ENCODE peak calls at places on chromosomes 2 and 18, in six cellular contexts. I, U, G, H, A and P are unnamed samples.

GRCh38 chr2:234881413-234882241 is 70.2 kb upstream of the SH3BP4 start:
- DNase-seq in I (no peak), U (peak), G (peak), H (peak), A (peak), P (peak)

GRCh38 chr2:30164131-30164925 is 17.5 kb downstream of the YPEL5 start:
- DNase-seq in I (no peak), U (peak), G (no peak), H (no peak), A (no peak), P (no peak)

GRCh38 chr2:186503827-186504606 is 18.0 kb downstream of the ZC3H15 start:
- DNase-seq in I (no peak), U (peak), G (peak), H (peak), A (peak), P (peak)

GRCh38 chr2:149613712-149614111 is 26.1 kb upstream of the MMADHC start:
- DNase-seq in I (no peak), U (no peak), G (no peak), H (no peak), A (no peak), P (no peak)

GRCh38 chr18:57947117-57947516 is 96.9 kb upstream of the NEDD4L start:
- DNase-seq in I (no peak), U (no peak), G (no peak), H (no peak), A (no peak), P (no peak)

GRCh38 chr2:166239548-166239947 is 111.7 kb upstream of the SCN1A start:
- DNase-seq in I (no peak), U (peak), G (no peak), H (peak), A (no peak), P (no peak)

GRCh38 chr2:219252570-219252899 is 508 bp upstream of the TUBA4B start:
- DNase-seq in I (no peak), U (no peak), G (no peak), H (no peak), A (no peak), P (no peak)

GRCh38 chr18:47964086-47964485 is 33.6 kb upstream of the SMAD2 start:
- DNase-seq in I (no peak), U (peak), G (no peak), H (no peak), A (no peak), P (no peak)

GRCh38 chr2:219506153-219506801 is 7.6 kb downstream of the GMPPA start:
- DNase-seq in I (no peak), U (no peak), G (no peak), H (no peak), A (no peak), P (no peak)

GRCh38 chr2:240014327-240014726 is 10.8 kb downstream of the NDUFA10 start:
- DNase-seq in I (no peak), U (no peak), G (no peak), H (no peak), A (no peak), P (no peak)

GRCh38 chr18:27731211-27731610 is 445.7 kb downstream of the CDH2 start:
- DNase-seq in I (no peak), U (no peak), G (no peak), H (no peak), A (no peak), P (no peak)

GRCh38 chr2:229910832-229911412 is 10.9 kb downstream of the TRIP12 start:
- DNase-seq in I (no peak), U (no peak), G (peak), H (no peak), A (peak), P (peak)

GRCh38 chr2:134819334-134819733 is 19.1 kb upstream of the ACMSD start:
- DNase-seq in I (no peak), U (peak), G (no peak), H (peak), A (no peak), P (peak)

GRCh38 chr2:113211226-113212105 is 37.7 kb downstream of the PSD4 start:
- DNase-seq in I (no peak), U (peak), G (no peak), H (peak), A (no peak), P (no peak)

GRCh38 chr2:240255811-240256703 is 115.6 kb upstream of the OTOS start:
- DNase-seq in I (no peak), U (peak), G (peak), H (no peak), A (no peak), P (no peak)

GRCh38 chr18:24296273-24296672 is 101.4 kb downstream of the OSBPL1A start:
- DNase-seq in I (no peak), U (no peak), G (no peak), H (no peak), A (no peak), P (no peak)

GRCh38 chr2:172951554-172951953 is 124.1 kb upstream of the MAP3K20 start:
- DNase-seq in I (no peak), U (no peak), G (no peak), H (no peak), A (no peak), P (no peak)

GRCh38 chr18:79259218-79259617 is 136.5 kb upstream of the NFATC1 start:
- DNase-seq in I (no peak), U (no peak), G (no peak), H (no peak), A (no peak), P (no peak)

GRCh38 chr2:3739313-3739712 is 35.9 kb downstream of the DCDC2C start:
- DNase-seq in I (no peak), U (no peak), G (no peak), H (no peak), A (no peak), P (no peak)

GRCh38 chr2:74179063-74179865 is 585 bp upstream of the MOB1A start:
- DNase-seq in I (no peak), U (no peak), G (no peak), H (no peak), A (no peak), P (no peak)

GRCh38 chr2:138071720-138072719 is 107.7 kb downstream of the HNMT start:
- DNase-seq in I (no peak), U (peak), G (no peak), H (no peak), A (no peak), P (no peak)

GRCh38 chr18:23575309-23575651 is 11.0 kb downstream of the NPC1 start:
- DNase-seq in I (no peak), U (no peak), G (no peak), H (no peak), A (no peak), P (no peak)

GRCh38 chr18:57837917-57838548 is 34.9 kb upstream of the ATP8B1 start:
- DNase-seq in I (no peak), U (peak), G (no peak), H (no peak), A (no peak), P (no peak)

GRCh38 chr2:167853717-167854116 is 393.7 kb downstream of the STK39 start:
- DNase-seq in I (no peak), U (no peak), G (no peak), H (no peak), A (no peak), P (no peak)

GRCh38 chr2:134461511-134461910 is 207.6 kb downstream of the MGAT5 start:
- DNase-seq in I (no peak), U (peak), G (no peak), H (peak), A (no peak), P (no peak)

GRCh38 chr18:35059280-35059927 is 18.2 kb downstream of the MAPRE2 start:
- DNase-seq in I (no peak), U (no peak), G (no peak), H (no peak), A (no peak), P (no peak)

GRCh38 chr18:69161383-69162028 is 239.2 kb upstream of the DOK6 start:
- DNase-seq in I (no peak), U (peak), G (peak), H (peak), A (no peak), P (no peak)

GRCh38 chr2:236767951-236768350 is 198.3 kb downstream of the ACKR3 start:
- DNase-seq in I (no peak), U (no peak), G (no peak), H (no peak), A (no peak), P (no peak)